ENCODE peak calls at places on chromosomes 13 and 19, in five cellular contexts. F is HTR-8/SVneo, G is CMK, O is transverse colon, K is iris pigment epithelial cell. U is an unnamed sample.

GRCh38 chr13:54185785-54186184 is 1157.2 kb downstream of the OLFM4 start:
- DNase-seq in F (no peak), G (no peak), O (no peak), K (no peak), U (no peak)

GRCh38 chr19:53808710-53809125 is 15.4 kb downstream of the NLRP12 start:
- DNase-seq in F (peak), G (no peak), O (no peak), K (peak), U (peak)

GRCh38 chr13:27079421-27079958 is 92.1 kb downstream of the USP12 start:
- DNase-seq in F (peak), G (no peak), O (no peak), K (peak), U (peak)

GRCh38 chr13:100545684-100546061 is 42.9 kb downstream of the GGACT start:
- DNase-seq in F (no peak), G (no peak), O (no peak), K (no peak), U (no peak)

GRCh38 chr19:40235238-40236025 is 8.9 kb upstream of the CCNP start:
- DNase-seq in F (no peak), G (no peak), O (no peak), K (no peak), U (no peak)

GRCh38 chr13:102940143-102940542 is 94.3 kb downstream of the ERCC5 start:
- DNase-seq in F (no peak), G (no peak), O (no peak), K (no peak), U (no peak)

GRCh38 chr19:3193256-3194062 is 7.7 kb downstream of the NCLN start:
- DNase-seq in F (no peak), G (no peak), O (no peak), K (no peak), U (no peak)

GRCh38 chr13:48500652-48501197 is 32.2 kb downstream of the RCBTB2 start:
- DNase-seq in F (peak), G (no peak), O (no peak), K (peak), U (peak)

GRCh38 chr13:67934615-67935330 is 704.6 kb upstream of the PCDH9 start:
- DNase-seq in F (no peak), G (no peak), O (no peak), K (no peak), U (no peak)

GRCh38 chr13:44232729-44233128 is 140.9 kb upstream of the SERP2 start:
- DNase-seq in F (no peak), G (no peak), O (no peak), K (no peak), U (no peak)

GRCh38 chr13:110425444-110425780 is 118.3 kb downstream of the COL4A2 start:
- DNase-seq in F (no peak), G (no peak), O (no peak), K (peak), U (peak)

GRCh38 chr19:3189702-3190469 is 4.2 kb downstream of the NCLN start:
- DNase-seq in F (no peak), G (no peak), O (peak), K (no peak), U (no peak)

GRCh38 chr19:54433697-54434096 is 15.3 kb upstream of the LENG8 start:
- DNase-seq in F (no peak), G (no peak), O (no peak), K (no peak), U (no peak)

GRCh38 chr13:46665630-46666482 is 112.9 kb downstream of the LRCH1 start:
- DNase-seq in F (no peak), G (no peak), O (no peak), K (peak), U (peak)

GRCh38 chr13:25203256-25203794 is 31.2 kb upstream of the AMER2 start:
- DNase-seq in F (no peak), G (no peak), O (no peak), K (no peak), U (no peak)

U was measured in fibroblast of villous mesenchyme.